ENCODE peak calls at places on chromosomes 5 and 9, in four cellular contexts. J, E, P and C are unnamed samples. For H3K27me3, the result is how much of the 10 kb centered on the place peaks cover.

GRCh38 chr5:172438304-172438652 is 16.0 kb downstream of the SH3PXD2B start:
- DNase-seq in J (no peak), E (no peak), P (no peak), C (no peak)

GRCh38 chr5:134136221-134136631 is 21.7 kb downstream of the TCF7 start:
- DNase-seq in J (no peak), E (no peak), P (no peak), C (no peak)

GRCh38 chr9:35548571-35548970 is 56.5 kb upstream of the TESK1 start:
- DNase-seq in J (no peak), E (no peak), P (no peak), C (no peak)

GRCh38 chr5:79938468-79938867 is 52.6 kb downstream of the MTX3 start:
- DNase-seq in J (no peak), E (no peak), P (peak), C (peak)

GRCh38 chr5:56852228-56853000 is 37.1 kb downstream of the MAP3K1 start:
- DNase-seq in J (no peak), E (no peak), P (peak), C (no peak)

GRCh38 chr5:166551384-166551783 is 1740.1 kb upstream of the WWC1 start:
- DNase-seq in J (no peak), E (no peak), P (no peak), C (no peak)

GRCh38 chr5:129500101-129500500 is 40.0 kb downstream of the ADAMTS19 start:
- DNase-seq in J (no peak), E (no peak), P (no peak), C (no peak)

GRCh38 chr5:136058031-136058971 is 29.5 kb downstream of the TGFBI start:
- DNase-seq in J (peak), E (no peak), P (peak), C (no peak)

GRCh38 chr9:76395381-76395780 is 1.2 kb upstream of the RFK start:
- DNase-seq in J (no peak), E (no peak), P (no peak), C (no peak)

GRCh38 chr9:33248606-33249005 is 8.6 kb downstream of the SPINK4 start:
- DNase-seq in J (no peak), E (no peak), P (no peak), C (no peak)

GRCh38 chr5:96336351-96336985 is 96.6 kb downstream of the PCSK1 start:
- DNase-seq in J (peak), E (peak), P (peak), C (no peak)

GRCh38 chr5:154653764-154654483 is 101.3 kb upstream of the LARP1 start:
- DNase-seq in J (peak), E (no peak), P (no peak), C (no peak)

GRCh38 chr9:15289590-15289989 is 17.4 kb downstream of the TTC39B start:
- DNase-seq in J (no peak), E (no peak), P (no peak), C (no peak)

GRCh38 chr9:136839229-136840139 is 2.8 kb upstream of the AJM1 start:
- DNase-seq in J (no peak), E (no peak), P (no peak), C (no peak)

GRCh38 chr5:133990396-133990795 is 14.4 kb downstream of the VDAC1 start:
- DNase-seq in J (no peak), E (no peak), P (no peak), C (no peak)

GRCh38 chr5:170572453-170572852 is 68.6 kb downstream of the KCNIP1 start:
- DNase-seq in J (no peak), E (no peak), P (peak), C (peak)

GRCh38 chr9:91929331-91929730 is 20.7 kb downstream of the ROR2 start:
- DNase-seq in J (no peak), E (no peak), P (no peak), C (no peak)

GRCh38 chr5:163350083-163350482 is 87.3 kb upstream of the CCNG1 start:
- DNase-seq in J (peak), E (no peak), P (peak), C (no peak)

GRCh38 chr5:172868924-172869565 is 35.0 kb downstream of the ERGIC1 start:
- DNase-seq in J (peak), E (no peak), P (peak), C (no peak)

GRCh38 chr5:124057161-124057814 is 545.3 kb downstream of the CSNK1G3 start:
- DNase-seq in J (peak), E (no peak), P (peak), C (peak)

GRCh38 chr5:139021346-139021745 is 146.2 kb upstream of the LRRTM2 start:
- DNase-seq in J (no peak), E (no peak), P (no peak), C (no peak)

GRCh38 chr9:10366171-10366779 is 246.5 kb downstream of the PTPRD start:
- DNase-seq in J (no peak), E (no peak), P (peak), C (peak)

GRCh38 chr5:56357426-56357825 is 124.3 kb upstream of the ANKRD55 start:
- DNase-seq in J (no peak), E (no peak), P (no peak), C (no peak)

GRCh38 chr9:25678147-25678666 is at the start of gene TUSC1:
- DNase-seq in J (peak), E (peak), P (peak), C (peak)

DNA sequence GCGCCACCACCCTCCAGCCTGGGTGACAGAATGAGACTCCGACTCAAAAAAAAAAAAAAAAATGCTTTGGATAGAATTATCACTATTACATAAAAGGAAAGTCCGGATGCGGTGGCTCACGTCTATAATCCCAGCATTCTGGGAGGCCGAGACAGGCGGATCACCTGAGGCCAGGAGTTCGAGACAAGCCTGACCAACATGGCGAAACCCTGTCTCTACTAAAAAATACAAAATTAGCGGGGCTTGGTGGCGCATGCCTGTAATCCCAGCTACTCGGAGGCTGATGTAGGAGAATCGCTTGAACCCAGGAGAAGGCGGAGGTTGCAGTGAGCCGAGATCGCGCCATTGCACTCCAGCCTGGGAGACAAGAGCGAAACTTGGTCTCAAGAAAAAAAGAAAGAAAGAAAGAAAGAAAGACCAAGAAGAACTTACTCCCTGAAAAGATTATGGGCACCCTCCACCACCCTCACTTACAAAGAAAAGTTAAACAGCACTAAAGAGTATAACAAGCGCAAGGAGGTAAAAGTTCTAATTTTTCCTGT is 17.8 kb downstream of the CDKN2A start:
- DNase-seq in J (no peak), E (no peak), P (no peak), C (no peak)
- H3K27me3 ChIP-seq in J (under half), E (under half), P (under half), C (half or more)

DNA sequence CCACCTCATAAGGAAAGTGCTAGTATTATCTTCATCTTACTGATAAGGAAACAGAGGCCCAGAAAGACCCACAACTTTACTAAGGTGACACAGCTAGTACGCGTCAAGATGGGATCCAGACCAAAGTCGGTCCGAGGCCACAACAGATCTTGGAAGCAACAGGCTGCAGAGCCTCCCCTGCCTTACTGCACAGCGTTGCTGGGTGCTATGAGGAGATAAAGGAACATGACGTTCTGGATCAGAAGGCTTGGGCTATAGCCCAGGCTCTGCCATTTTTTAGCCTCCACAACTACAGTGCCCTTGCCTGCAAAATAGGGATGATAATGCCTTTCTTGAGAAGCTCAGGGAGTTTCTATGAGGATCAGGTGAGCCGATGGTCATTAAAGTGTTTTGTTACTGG is 144.1 kb downstream of the NMUR2 start:
- DNase-seq in J (no peak), E (no peak), P (no peak), C (no peak)
- H3K27me3 ChIP-seq in J (under half), E (under half), P (under half), C (under half)

GRCh38 chr9:135038826-135039225 is 48.6 kb upstream of the OLFM1 start:
- DNase-seq in J (no peak), E (no peak), P (no peak), C (no peak)
- H3K27me3 ChIP-seq in J (under half), E (under half), P (under half), C (under half)

GRCh38 chr5:147784596-147784995 is 2.1 kb upstream of the JAKMIP2 start:
- DNase-seq in J (no peak), E (no peak), P (no peak), C (no peak)
- H3K27me3 ChIP-seq in J (under half), E (under half), P (under half), C (under half)

DNA sequence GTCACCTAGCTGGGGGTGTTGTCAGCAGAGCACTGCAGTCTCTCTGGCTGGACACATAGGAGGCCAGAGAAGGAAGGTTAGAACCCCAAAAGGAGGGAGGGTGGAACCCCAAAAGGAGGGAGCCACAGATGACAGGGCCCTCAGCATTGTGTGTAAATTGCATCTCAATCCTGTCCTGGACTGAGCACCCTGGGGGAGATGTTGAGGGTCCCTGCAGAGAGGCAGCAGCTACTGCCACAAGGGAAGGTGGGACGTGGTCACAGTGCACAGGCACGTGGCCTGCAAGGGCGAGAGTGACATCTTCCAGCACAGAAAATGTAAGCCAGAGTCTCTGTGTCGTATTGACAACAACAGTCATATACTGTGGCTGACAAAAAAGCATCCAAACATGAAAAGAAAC is 36.5 kb upstream of the CEP72 start:
- DNase-seq in J (no peak), E (no peak), P (no peak), C (no peak)
- H3K27me3 ChIP-seq in J (under half), E (under half), P (under half), C (under half)

DNA sequence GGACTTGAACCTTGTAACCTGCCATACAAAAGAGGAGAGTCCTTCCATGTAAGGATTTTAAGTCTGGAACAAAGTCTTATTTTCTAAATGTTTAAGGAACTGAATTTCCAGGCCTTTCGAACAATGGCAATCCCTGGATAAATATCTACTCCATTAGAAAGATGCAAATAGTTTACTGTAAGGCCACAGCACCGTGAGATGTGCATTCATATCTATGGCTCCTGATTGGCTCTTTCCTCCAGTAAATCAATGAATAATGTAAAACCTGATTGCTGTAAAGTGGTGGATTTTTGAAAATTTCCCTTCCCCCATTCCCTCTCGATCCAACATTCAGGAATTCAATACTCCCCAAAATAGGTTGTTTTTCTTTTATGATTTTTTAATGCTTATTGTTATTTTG is 211.6 kb downstream of the MEF2C start:
- DNase-seq in J (no peak), E (no peak), P (no peak), C (no peak)
- H3K27me3 ChIP-seq in J (half or more), E (under half), P (under half), C (half or more)

DNA sequence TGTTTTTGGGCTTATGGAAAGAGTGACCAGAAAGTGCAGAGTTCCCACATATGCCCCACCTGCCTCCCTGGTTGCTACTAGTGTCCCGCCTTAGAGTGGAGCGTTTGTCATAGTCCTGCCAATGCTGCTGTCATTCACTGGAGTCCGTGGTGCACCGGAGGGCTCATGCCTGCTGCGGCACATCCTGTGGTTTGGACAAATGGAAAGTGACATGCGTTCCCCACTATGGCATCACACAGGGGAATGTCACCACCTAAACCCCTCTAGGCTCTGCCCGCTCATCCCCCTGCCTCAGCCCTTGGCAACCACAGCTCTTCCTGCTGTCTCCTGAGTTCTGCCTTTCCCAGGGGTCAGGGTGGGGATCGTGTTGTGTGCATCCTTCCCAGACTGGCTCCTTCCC is 29.2 kb downstream of the IRX4 start:
- DNase-seq in J (no peak), E (no peak), P (no peak), C (no peak)
- H3K27me3 ChIP-seq in J (half or more), E (under half), P (under half), C (under half)